ENCODE peak calls at places on chromosomes 7 and 10, in five cellular contexts. J is H7, I is GM23338, S is GM12865, D is psoas muscle. C is an unnamed sample.

GRCh38 chr7:118311121-118311803 is 86.8 kb downstream of the ANKRD7 start:
- DNase-seq in S (peak), D (no peak), J (no peak), I (no peak), C (peak)

GRCh38 chr10:119199231-119199992 is 8.0 kb upstream of the GRK5 start:
- DNase-seq in I (peak), S (peak), D (no peak), J (peak), C (peak)

GRCh38 chr7:68573271-68574000 is 1024.8 kb upstream of the AUTS2 start:
- DNase-seq in J (no peak), D (no peak), I (no peak), S (no peak), C (no peak)

GRCh38 chr7:148782757-148783456 is 84.2 kb downstream of the CUL1 start:
- DNase-seq in D (no peak), S (no peak), J (peak), I (peak), C (no peak)

GRCh38 chr10:73744690-73744994 is 470 bp downstream of the SEC24C start:
- DNase-seq in J (peak), I (peak), S (peak), D (peak), C (no peak)

GRCh38 chr7:48563334-48563733 is 361.0 kb upstream of the CDC14C start:
- DNase-seq in S (peak), D (no peak), I (no peak), J (no peak), C (no peak)

GRCh38 chr7:17185690-17186070 is 112.8 kb upstream of the AHR start:
- DNase-seq in S (peak), J (no peak), I (no peak), D (no peak), C (no peak)

GRCh38 chr10:74026428-74026979 is 28.6 kb downstream of the VCL start:
- DNase-seq in J (no peak), S (no peak), D (no peak), I (no peak), C (no peak)

GRCh38 chr7:143885951-143886350 is 16.0 kb downstream of the TCAF1 start:
- DNase-seq in J (no peak), S (no peak), D (no peak), I (no peak), C (no peak)

GRCh38 chr7:147423875-147424274 is 1166.7 kb upstream of the C7orf33 start:
- DNase-seq in S (no peak), I (peak), D (no peak), J (no peak), C (no peak)

GRCh38 chr7:100949227-100949930 is at the start of gene MUC3A:
- DNase-seq in S (no peak), D (no peak), J (peak), I (peak), C (no peak)

GRCh38 chr7:94374721-94375120 is 20.0 kb upstream of the COL1A2 start:
- DNase-seq in J (no peak), S (no peak), D (no peak), I (no peak), C (no peak)

GRCh38 chr10:71752391-71753090 is 20.8 kb downstream of the VSIR start:
- DNase-seq in I (no peak), S (peak), J (no peak), D (no peak), C (no peak)

GRCh38 chr7:103009466-103010219 is 65.0 kb downstream of the FBXL13 start:
- DNase-seq in D (no peak), I (no peak), J (no peak), S (peak), C (peak)

GRCh38 chr7:26454180-26454579 is 162.5 kb downstream of the SNX10 start:
- DNase-seq in J (no peak), S (no peak), I (no peak), D (no peak), C (no peak)

GRCh38 chr7:43674559-43675436 is 54.5 kb downstream of the COA1 start:
- DNase-seq in D (no peak), J (no peak), S (no peak), I (no peak), C (no peak)

GRCh38 chr10:114077815-114078219 is 34.2 kb downstream of the ADRB1 start:
- DNase-seq in D (no peak), I (peak), J (peak), S (peak), C (no peak)

GRCh38 chr10:72954596-72955569 is at the start of gene PLA2G12B:
- DNase-seq in S (no peak), J (no peak), D (no peak), I (no peak), C (no peak)

GRCh38 chr10:87861566-87861952 is 1.8 kb downstream of the KLLN start:
- DNase-seq in J (peak), D (peak), S (peak), I (peak), C (no peak)

GRCh38 chr7:6520163-6520981 is 30.9 kb downstream of the GRID2IP start:
- DNase-seq in D (no peak), I (no peak), J (no peak), S (no peak), C (peak)

GRCh38 chr10:78357673-78358206 is 324.1 kb downstream of the RPS24 start:
- DNase-seq in S (no peak), I (no peak), J (no peak), D (no peak), C (no peak)

GRCh38 chr10:65670087-65670486 is 1255.7 kb upstream of the LRRTM3 start:
- DNase-seq in J (no peak), D (no peak), I (no peak), S (no peak), C (no peak)

GRCh38 chr10:114375082-114375481 is 29.2 kb downstream of the AFAP1L2 start:
- DNase-seq in S (no peak), D (no peak), J (no peak), I (no peak), C (no peak)

GRCh38 chr7:96084880-96085551 is 236.9 kb downstream of the SLC25A13 start:
- DNase-seq in D (no peak), S (no peak), J (no peak), I (no peak), C (no peak)

GRCh38 chr10:61136151-61136550 is 192.2 kb upstream of the RHOBTB1 start:
- DNase-seq in J (no peak), I (peak), S (no peak), D (no peak), C (no peak)

GRCh38 chr7:37445800-37446199 is 2.9 kb downstream of the ELMO1 start:
- DNase-seq in D (no peak), J (no peak), I (no peak), S (no peak), C (no peak)

GRCh38 chr7:42189535-42189934 is 47.5 kb downstream of the GLI3 start:
- DNase-seq in I (no peak), D (no peak), J (no peak), S (no peak), C (no peak)

GRCh38 chr10:96666738-96667137 is 53.6 kb downstream of the PIK3AP1 start:
- DNase-seq in I (no peak), S (peak), D (no peak), J (no peak), C (no peak)

GRCh38 chr7:134903073-134903790 is 83.1 kb upstream of the AGBL3 start:
- DNase-seq in J (no peak), I (no peak), S (no peak), D (no peak), C (no peak)

GRCh38 chr7:129951076-129952011 is 1.4 kb downstream of the UBE2H start:
- DNase-seq in S (peak), J (no peak), D (no peak), I (peak), C (no peak)

GRCh38 chr10:111114931-111115500 is 38.2 kb downstream of the ADRA2A start:
- DNase-seq in J (no peak), S (no peak), D (no peak), I (no peak), C (no peak)

GRCh38 chr10:22556774-22557173 is 157.6 kb downstream of the PIP4K2A start:
- DNase-seq in D (no peak), I (no peak), S (no peak), J (no peak), C (no peak)

GRCh38 chr7:22566176-22566575 is 66.2 kb upstream of the STEAP1B start:
- DNase-seq in I (no peak), J (no peak), D (no peak), S (no peak), C (no peak)

GRCh38 chr10:125370578-125370977 is 210.2 kb upstream of the CTBP2 start:
- DNase-seq in J (peak), S (no peak), D (no peak), I (peak), C (no peak)

GRCh38 chr10:124619195-124619594 is 125.0 kb downstream of the FAM53B start:
- DNase-seq in I (no peak), D (no peak), S (peak), J (no peak), C (peak)

GRCh38 chr10:96740579-96741281 is 20.4 kb upstream of the PIK3AP1 start:
- DNase-seq in S (no peak), D (peak), J (no peak), I (no peak), C (no peak)

GRCh38 chr10:112143420-112143819 is 40.1 kb downstream of the GPAM start:
- DNase-seq in D (no peak), S (no peak), I (no peak), J (no peak), C (no peak)

GRCh38 chr7:76364198-76364584 is 5.4 kb upstream of the YWHAG start:
- DNase-seq in I (no peak), D (no peak), J (no peak), S (peak), C (no peak)
- H3K4me3 ChIP-seq in I (no peak), D (no peak), J (no peak), S (no peak), C (no peak)

GRCh38 chr7:55189447-55189760 is 170.6 kb downstream of the EGFR start:
- DNase-seq in S (no peak), J (no peak), I (peak), D (no peak), C (no peak)

GRCh38 chr7:55190511-55191160 is 171.8 kb downstream of the EGFR start:
- DNase-seq in D (no peak), S (no peak), I (no peak), J (no peak), C (no peak)

GRCh38 chr7:55189878-55190436 is 171.1 kb downstream of the EGFR start:
- DNase-seq in S (no peak), J (no peak), I (peak), D (no peak), C (no peak)

GRCh38 chr7:55187701-55188491 is 169.1 kb downstream of the EGFR start:
- DNase-seq in S (no peak), J (no peak), D (no peak), I (no peak), C (no peak)

GRCh38 chr7:55188590-55189446 is 170.0 kb downstream of the EGFR start:
- DNase-seq in J (no peak), S (no peak), D (no peak), I (no peak), C (no peak)
- H3K4me3 ChIP-seq in J (no peak), S (no peak), D (no peak), I (no peak), C (no peak)

GRCh38 chr10:109924947-109925620 is 1.8 kb upstream of the XPNPEP1 start:
- DNase-seq in J (peak), S (no peak), D (no peak), I (peak), C (no peak)

GRCh38 chr10:109922353-109922975 is 847 bp downstream of the XPNPEP1 start:
- DNase-seq in J (no peak), I (no peak), S (no peak), D (no peak), C (no peak)

GRCh38 chr10:109926141-109926745 is 2.9 kb upstream of the XPNPEP1 start:
- DNase-seq in J (no peak), S (no peak), D (no peak), I (no peak), C (no peak)

GRCh38 chr10:109922976-109923921 is at the start of gene XPNPEP1:
- DNase-seq in I (peak), D (peak), J (peak), S (peak), C (peak)

GRCh38 chr10:109924100-109924499 is 789 bp upstream of the XPNPEP1 start:
- DNase-seq in S (no peak), J (no peak), I (no peak), D (no peak), C (no peak)
- H3K4me3 ChIP-seq in S (peak), J (no peak), I (peak), D (peak), C (peak)

GRCh38 chr10:132433671-132434340 is 36.8 kb downstream of the PWWP2B start:
- DNase-seq in I (no peak), J (no peak), S (no peak), D (no peak), C (no peak)
- H3K4me3 ChIP-seq in I (no peak), J (no peak), S (no peak), D (no peak), C (no peak)

DNA sequence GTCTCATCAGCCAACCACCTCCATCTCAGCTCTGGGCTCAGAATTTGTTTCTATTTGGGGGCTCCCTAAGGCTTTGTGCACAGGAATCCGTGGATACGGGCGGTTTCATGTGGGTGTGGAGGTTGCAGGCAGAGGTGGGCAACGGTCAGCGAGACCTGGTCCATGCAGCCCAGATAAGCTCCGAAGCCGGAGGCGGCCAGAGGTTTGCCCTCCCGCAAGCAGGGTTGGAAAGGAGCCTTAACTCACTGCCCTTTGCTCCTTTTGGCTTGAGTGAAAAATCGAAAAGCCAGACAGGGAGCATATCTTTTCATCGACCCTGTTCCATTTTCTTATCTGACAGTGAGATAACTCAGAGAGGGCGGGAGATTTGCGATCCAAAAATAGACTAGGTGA is 1.5 kb downstream of the GRM3 start:
- DNase-seq in J (peak), I (peak), D (no peak), S (no peak), C (no peak)
- H3K4me3 ChIP-seq in J (peak), I (peak), D (no peak), S (no peak), C (no peak)

GRCh38 chr10:52256832-52257691 is 57.0 kb upstream of the DKK1 start:
- DNase-seq in D (no peak), S (peak), J (no peak), I (no peak), C (no peak)

GRCh38 chr10:52259428-52259812 is 54.7 kb upstream of the DKK1 start:
- DNase-seq in S (no peak), I (no peak), J (no peak), D (no peak), C (no peak)

GRCh38 chr10:52261362-52261761 is 52.7 kb upstream of the DKK1 start:
- DNase-seq in J (no peak), D (no peak), I (no peak), S (no peak), C (no peak)

GRCh38 chr10:52258791-52259427 is 55.2 kb upstream of the DKK1 start:
- DNase-seq in I (no peak), J (no peak), S (no peak), D (no peak), C (no peak)

GRCh38 chr10:52257692-52258075 is 56.4 kb upstream of the DKK1 start:
- DNase-seq in J (no peak), I (no peak), D (no peak), S (no peak), C (no peak)
- H3K4me3 ChIP-seq in J (no peak), I (no peak), D (no peak), S (no peak), C (no peak)

DNA sequence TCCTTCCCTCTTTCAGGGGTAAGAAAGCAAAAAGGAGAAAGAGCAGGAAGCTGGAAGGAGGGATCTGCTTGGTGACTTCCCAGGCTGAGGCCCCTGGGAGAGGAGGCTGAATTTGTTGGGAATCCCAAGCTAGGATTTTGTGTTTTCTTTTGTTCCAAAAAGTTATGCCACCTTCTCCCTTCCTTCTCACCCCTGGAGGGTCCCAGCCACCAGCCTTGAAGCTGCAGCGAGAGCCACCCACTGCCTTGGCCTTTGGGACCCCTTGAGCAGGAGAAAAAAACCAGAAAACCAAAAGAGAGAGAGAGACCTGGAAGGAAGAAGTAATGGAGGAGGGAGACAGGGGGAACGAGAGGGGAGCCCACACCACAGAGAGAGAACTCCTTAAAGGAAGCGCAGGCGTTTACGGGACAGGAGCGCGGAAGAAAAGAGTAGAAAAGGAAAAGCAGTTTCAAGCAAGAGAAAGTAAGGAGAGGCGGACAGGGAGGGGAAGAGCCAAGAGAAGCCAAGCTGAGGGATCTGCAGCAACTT is 7.1 kb downstream of the VAX1 start:
- DNase-seq in I (no peak), D (no peak), S (no peak), J (peak), C (no peak)
- H3K4me3 ChIP-seq in I (peak), D (no peak), S (no peak), J (peak), C (no peak)

GRCh38 chr7:12402365-12402725 is 1.3 kb downstream of the VWDE start:
- DNase-seq in J (no peak), D (no peak), S (no peak), I (no peak), C (no peak)
- H3K4me3 ChIP-seq in J (peak), D (no peak), S (no peak), I (peak), C (no peak)

DNA sequence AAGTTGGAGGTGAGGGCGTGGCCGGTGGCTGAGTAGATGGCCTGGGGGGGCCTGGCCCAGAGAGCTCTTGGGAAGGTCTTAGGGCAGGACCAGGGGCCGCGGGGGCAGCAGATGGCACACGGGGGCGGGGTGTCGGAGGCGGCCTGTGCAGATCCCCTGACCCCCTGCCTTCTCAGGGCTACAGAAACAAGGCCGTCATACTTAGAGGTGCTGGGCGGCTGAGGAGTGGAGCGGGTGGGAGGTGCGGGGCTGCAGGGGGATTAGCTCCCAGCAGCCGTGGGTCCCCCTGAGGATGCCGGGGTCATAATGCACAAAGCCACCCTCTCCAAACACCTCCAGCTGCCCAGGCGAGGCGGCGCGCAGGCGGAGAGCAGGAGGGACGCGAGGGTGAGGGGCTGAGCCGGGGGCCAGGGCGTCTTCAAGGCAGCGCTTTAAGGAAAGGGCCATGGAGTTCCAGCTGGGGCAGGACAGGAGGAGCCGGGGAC is 40.4 kb upstream of the ZNF32 start:
- DNase-seq in J (no peak), I (peak), D (no peak), S (no peak), C (no peak)
- H3K4me3 ChIP-seq in J (no peak), I (peak), D (no peak), S (no peak), C (no peak)

GRCh38 chr7:25262586-25262985 is 34.3 kb upstream of the NPVF start:
- DNase-seq in D (no peak), J (no peak), I (no peak), S (no peak), C (no peak)
- H3K4me3 ChIP-seq in D (no peak), J (no peak), I (no peak), S (no peak), C (no peak)

C was measured in Jurkat, Clone E6-1.